ENCODE peak calls at places on chromosomes 16 and 17, in ten cellular contexts. S is endothelial cell; D is stimulated activated CD4-positive, alpha-beta T cell treated with anti-CD3 and anti-CD28 coated beads, Interleukin-2, amount 100 ng/mL, for 24 hours; Z is HT1080; O is memory B cell; L is esophagus muscularis mucosa; C is fibroblast of lung; Y is AG04450; A is anterior cingulate cortex; E is HFF-Myc. V is an unnamed sample.

GRCh38 chr16:57482845-57483545 is 3.3 kb downstream of the DOK4 start:
- DNase-seq in S (no peak), D (no peak), Z (no peak), O (no peak), L (no peak), C (no peak), Y (no peak), A (no peak), E (no peak), V (no peak)

GRCh38 chr17:4903051-4903818 is at the start of gene CHRNE:
- DNase-seq in S (peak; percentile 80), D (peak; percentile 81), Z (peak; percentile 74), O (peak; percentile 67), L (peak; percentile 94), C (peak; percentile 68), Y (peak; percentile 56), A (peak; percentile 28), E (peak; percentile 62), V (peak; percentile 69)

GRCh38 chr17:57834146-57834741 is 15.6 kb downstream of the MRPS23 start:
- DNase-seq in S (no peak), D (no peak), Z (peak; percentile 76), O (no peak), L (no peak), C (peak; percentile 34), Y (no peak), A (peak; percentile 31), E (no peak), V (no peak)

GRCh38 chr17:77786740-77787505 is 171.6 kb upstream of the TNRC6C start:
- DNase-seq in S (peak; percentile 47), D (no peak), Z (no peak), O (no peak), L (no peak), C (peak; percentile 8), Y (no peak), A (no peak), E (no peak), V (no peak)

GRCh38 chr17:5500804-5501391 is 14.5 kb downstream of the MIS12 start:
- DNase-seq in S (peak; percentile 93), D (peak; percentile 77), Z (no peak), O (peak; percentile 75), L (no peak), C (peak; percentile 90), Y (peak; percentile 88), A (peak; percentile 95), E (no peak), V (peak; percentile 69)

GRCh38 chr17:15309236-15309635 is 32.2 kb downstream of the TEKT3 start:
- DNase-seq in S (no peak), D (no peak), Z (no peak), O (no peak), L (no peak), C (no peak), Y (no peak), A (no peak), E (no peak), V (no peak)

GRCh38 chr16:70804153-70804728 is 3.3 kb upstream of the VAC14 start:
- DNase-seq in S (no peak), D (no peak), Z (peak; percentile 96), O (no peak), L (no peak), C (peak; percentile 92), Y (peak; percentile 81), A (no peak), E (no peak), V (no peak)

GRCh38 chr17:35793257-35793656 is 2.2 kb downstream of the MMP28 start:
- DNase-seq in S (no peak), D (no peak), Z (no peak), O (no peak), L (no peak), C (no peak), Y (no peak), A (peak; percentile 48), E (no peak), V (no peak)

GRCh38 chr17:41118721-41119120 is 548 bp upstream of the KRTAP4-11 start:
- DNase-seq in S (no peak), D (no peak), Z (no peak), O (no peak), L (no peak), C (peak; percentile 18), Y (no peak), A (no peak), E (peak; percentile 51), V (no peak)

GRCh38 chr16:10493276-10493675 is 87.1 kb downstream of the EMP2 start:
- DNase-seq in S (no peak), D (no peak), Z (no peak), O (no peak), L (no peak), C (peak; percentile 11), Y (no peak), A (no peak), E (no peak), V (no peak)

GRCh38 chr17:14875557-14876412 is 389.3 kb downstream of the PMP22 start:
- DNase-seq in S (no peak), D (no peak), Z (no peak), O (no peak), L (no peak), C (no peak), Y (no peak), A (no peak), E (no peak), V (no peak)

GRCh38 chr16:3906363-3906762 is 25.9 kb upstream of the CREBBP start:
- DNase-seq in S (no peak), D (no peak), Z (no peak), O (no peak), L (no peak), C (no peak), Y (no peak), A (no peak), E (no peak), V (no peak)

GRCh38 chr16:27639588-27640276 is 89.8 kb downstream of the KATNIP start:
- DNase-seq in S (peak; percentile 45), D (peak; percentile 13), Z (peak; percentile 55), O (no peak), L (no peak), C (peak; percentile 48), Y (peak; percentile 18), A (no peak), E (peak; percentile 44), V (no peak)

GRCh38 chr16:23712976-23713375 is at the start of gene ERN2:
- DNase-seq in S (no peak), D (no peak), Z (no peak), O (no peak), L (no peak), C (no peak), Y (no peak), A (no peak), E (no peak), V (no peak)

GRCh38 chr17:51820766-51821165 is 337.7 kb downstream of the CA10 start:
- DNase-seq in S (no peak), D (no peak), Z (no peak), O (no peak), L (no peak), C (no peak), Y (no peak), A (no peak), E (no peak), V (no peak)

GRCh38 chr16:8355714-8356113 is 234.6 kb downstream of the TMEM114 start:
- DNase-seq in S (no peak), D (no peak), Z (no peak), O (no peak), L (no peak), C (no peak), Y (no peak), A (no peak), E (no peak), V (no peak)

GRCh38 chr17:39889200-39889599 is 21.2 kb downstream of the ZPBP2 start:
- DNase-seq in S (no peak), D (no peak), Z (no peak), O (no peak), L (no peak), C (no peak), Y (no peak), A (no peak), E (no peak), V (no peak)

GRCh38 chr17:20920813-20921199 is 122.0 kb downstream of the USP22 start:
- DNase-seq in S (no peak), D (no peak), Z (peak; percentile 25), O (no peak), L (no peak), C (peak; percentile 75), Y (no peak), A (no peak), E (no peak), V (no peak)

GRCh38 chr16:4538386-4539235 is at the start of gene CDIP1:
- DNase-seq in S (peak; percentile 96), D (peak; percentile 98), Z (peak; percentile 94), O (peak; percentile 92), L (peak; percentile 100), C (peak; percentile 90), Y (peak; percentile 79), A (peak; percentile 95), E (peak; percentile 82), V (peak; percentile 88)

GRCh38 chr17:31202968-31203367 is 94.1 kb downstream of the OMG start:
- DNase-seq in S (no peak), D (no peak), Z (no peak), O (no peak), L (no peak), C (peak; percentile 57), Y (no peak), A (no peak), E (no peak), V (no peak)

GRCh38 chr16:3188925-3189825 is 1.2 kb downstream of the OR1F1 start:
- DNase-seq in S (peak; percentile 45), D (peak; percentile 84), Z (peak; percentile 90), O (no peak), L (no peak), C (peak; percentile 71), Y (no peak), A (no peak), E (no peak), V (no peak)

GRCh38 chr17:35864853-35865252 is 3.8 kb downstream of the HEATR9 start:
- DNase-seq in S (no peak), D (no peak), Z (no peak), O (no peak), L (no peak), C (no peak), Y (no peak), A (no peak), E (no peak), V (no peak)

GRCh38 chr16:57646388-57647039 is 18.1 kb downstream of the ADGRG1 start:
- DNase-seq in S (no peak), D (no peak), Z (no peak), O (no peak), L (no peak), C (no peak), Y (no peak), A (no peak), E (no peak), V (no peak)

GRCh38 chr17:47698749-47699535 is 5.0 kb downstream of the TBKBP1 start:
- DNase-seq in S (peak; percentile 82), D (peak; percentile 91), Z (peak; percentile 52), O (peak; percentile 76), L (no peak), C (no peak), Y (no peak), A (no peak), E (no peak), V (peak; percentile 69)

GRCh38 chr17:57602896-57603295 is 142.2 kb downstream of the CCDC182 start:
- DNase-seq in S (no peak), D (no peak), Z (no peak), O (no peak), L (no peak), C (no peak), Y (no peak), A (no peak), E (no peak), V (no peak)

GRCh38 chr17:45123930-45124796 is 8.2 kb downstream of the PLCD3 start:
- DNase-seq in S (no peak), D (peak; percentile 15), Z (peak; percentile 99), O (no peak), L (no peak), C (peak; percentile 94), Y (peak; percentile 71), A (no peak), E (peak; percentile 88), V (no peak)

GRCh38 chr17:27565874-27566672 is 64.9 kb upstream of the LGALS9 start:
- DNase-seq in S (no peak), D (peak; percentile 56), Z (no peak), O (no peak), L (no peak), C (peak; percentile 75), Y (no peak), A (no peak), E (no peak), V (no peak)

GRCh38 chr16:66714659-66715307 is 18.2 kb upstream of the CMTM4 start:
- DNase-seq in S (no peak), D (no peak), Z (no peak), O (no peak), L (no peak), C (no peak), Y (no peak), A (no peak), E (peak; percentile 42), V (no peak)